ENCODE peak calls at places on chromosomes 16 and 17, in six cellular contexts. One of them, this sample, is unnamed.

GRCh38 chr17:30378191-30378796 is 433 bp upstream of the CPD start:
- DNase-seq in hepatocyte: peak; percentile 34
- DNase-seq in body of pancreas: peak; percentile 30
- DNase-seq in left ventricle myocardium inferior: peak; percentile 30
- DNase-seq in adrenal gland: peak; percentile 37
- DNase-seq in MM.1S: peak; percentile 33
- DNase-seq in this sample: no peak

GRCh38 chr16:70704586-70704985 is 18.7 kb upstream of the MTSS2 start:
- DNase-seq in left ventricle myocardium inferior: no peak
- DNase-seq in hepatocyte: no peak
- DNase-seq in adrenal gland: no peak
- DNase-seq in body of pancreas: no peak
- DNase-seq in MM.1S: no peak
- DNase-seq in this sample: no peak

GRCh38 chr16:1366712-1367299 is 15.1 kb downstream of the GNPTG start:
- DNase-seq in adrenal gland: no peak
- DNase-seq in left ventricle myocardium inferior: no peak
- DNase-seq in MM.1S: no peak
- DNase-seq in body of pancreas: no peak
- DNase-seq in hepatocyte: no peak
- DNase-seq in this sample: no peak

GRCh38 chr17:21119247-21119944 is 7.4 kb upstream of the DHRS7B start:
- DNase-seq in left ventricle myocardium inferior: peak; percentile 53
- DNase-seq in hepatocyte: peak; percentile 72
- DNase-seq in adrenal gland: peak; percentile 70
- DNase-seq in MM.1S: peak; percentile 73
- DNase-seq in body of pancreas: peak; percentile 76
- DNase-seq in this sample: peak; percentile 81

GRCh38 chr17:73956595-73957465 is 246.6 kb upstream of the RPL38 start:
- DNase-seq in MM.1S: peak; percentile 9
- DNase-seq in hepatocyte: peak; percentile 76
- DNase-seq in adrenal gland: peak; percentile 60
- DNase-seq in body of pancreas: peak; percentile 89
- DNase-seq in left ventricle myocardium inferior: peak; percentile 27
- DNase-seq in this sample: peak; percentile 62

GRCh38 chr17:35376245-35376644 is 2.8 kb upstream of the SLFN11 start:
- DNase-seq in MM.1S: no peak
- DNase-seq in left ventricle myocardium inferior: no peak
- DNase-seq in hepatocyte: no peak
- DNase-seq in body of pancreas: no peak
- DNase-seq in adrenal gland: no peak
- DNase-seq in this sample: no peak

GRCh38 chr16:26335236-26335809 is 643.6 kb downstream of the HS3ST4 start:
- DNase-seq in hepatocyte: no peak
- DNase-seq in body of pancreas: no peak
- DNase-seq in MM.1S: peak; percentile 14
- DNase-seq in left ventricle myocardium inferior: no peak
- DNase-seq in adrenal gland: no peak
- DNase-seq in this sample: no peak

GRCh38 chr16:46884513-46885293 is 541 bp downstream of the GPT2 start:
- DNase-seq in left ventricle myocardium inferior: no peak
- DNase-seq in body of pancreas: peak; percentile 81
- DNase-seq in adrenal gland: peak; percentile 28
- DNase-seq in hepatocyte: peak; percentile 45
- DNase-seq in MM.1S: peak; percentile 8
- DNase-seq in this sample: no peak

GRCh38 chr17:8019161-8019560 is 16.7 kb downstream of the GUCY2D start:
- DNase-seq in MM.1S: no peak
- DNase-seq in hepatocyte: no peak
- DNase-seq in left ventricle myocardium inferior: no peak
- DNase-seq in adrenal gland: no peak
- DNase-seq in body of pancreas: no peak
- DNase-seq in this sample: no peak

GRCh38 chr17:32792207-32792606 is 84.7 kb downstream of the MYO1D start:
- DNase-seq in MM.1S: no peak
- DNase-seq in body of pancreas: no peak
- DNase-seq in adrenal gland: no peak
- DNase-seq in left ventricle myocardium inferior: no peak
- DNase-seq in hepatocyte: no peak
- DNase-seq in this sample: no peak

GRCh38 chr16:27720731-27721547 is 171.0 kb downstream of the KATNIP start:
- DNase-seq in hepatocyte: no peak
- DNase-seq in body of pancreas: no peak
- DNase-seq in adrenal gland: no peak
- DNase-seq in MM.1S: no peak
- DNase-seq in left ventricle myocardium inferior: peak; percentile 44
- DNase-seq in this sample: no peak

GRCh38 chr17:79864617-79865250 is 25.5 kb upstream of the CBX4 start:
- DNase-seq in MM.1S: no peak
- DNase-seq in body of pancreas: no peak
- DNase-seq in left ventricle myocardium inferior: no peak
- DNase-seq in hepatocyte: no peak
- DNase-seq in adrenal gland: no peak
- DNase-seq in this sample: no peak

GRCh38 chr17:5701371-5701770 is 117.1 kb upstream of the NLRP1 start:
- DNase-seq in adrenal gland: peak; percentile 19
- DNase-seq in left ventricle myocardium inferior: no peak
- DNase-seq in body of pancreas: no peak
- DNase-seq in hepatocyte: no peak
- DNase-seq in MM.1S: no peak
- DNase-seq in this sample: no peak

GRCh38 chr16:52924162-52924561 is 128.5 kb downstream of the CHD9NB start:
- DNase-seq in adrenal gland: no peak
- DNase-seq in body of pancreas: no peak
- DNase-seq in hepatocyte: no peak
- DNase-seq in MM.1S: no peak
- DNase-seq in left ventricle myocardium inferior: no peak
- DNase-seq in this sample: no peak

GRCh38 chr17:5128905-5129535 is 13.2 kb downstream of the USP6 start:
- DNase-seq in body of pancreas: no peak
- DNase-seq in hepatocyte: no peak
- DNase-seq in left ventricle myocardium inferior: no peak
- DNase-seq in MM.1S: no peak
- DNase-seq in adrenal gland: no peak
- DNase-seq in this sample: no peak

GRCh38 chr17:57976594-57976993 is 11.5 kb downstream of the VEZF1 start:
- DNase-seq in adrenal gland: no peak
- DNase-seq in hepatocyte: no peak
- DNase-seq in left ventricle myocardium inferior: no peak
- DNase-seq in MM.1S: no peak
- DNase-seq in body of pancreas: no peak
- DNase-seq in this sample: no peak

GRCh38 chr17:71316498-71316897 is 804.3 kb upstream of the SOX9 start:
- DNase-seq in body of pancreas: no peak
- DNase-seq in left ventricle myocardium inferior: no peak
- DNase-seq in adrenal gland: no peak
- DNase-seq in hepatocyte: no peak
- DNase-seq in MM.1S: no peak
- DNase-seq in this sample: no peak

GRCh38 chr17:8016632-8017424 is 14.4 kb downstream of the GUCY2D start:
- DNase-seq in MM.1S: peak; percentile 27
- DNase-seq in hepatocyte: peak; percentile 82
- DNase-seq in adrenal gland: peak; percentile 56
- DNase-seq in body of pancreas: peak; percentile 72
- DNase-seq in left ventricle myocardium inferior: no peak
- DNase-seq in this sample: peak; percentile 72

GRCh38 chr16:79798416-79799053 is 198.0 kb upstream of the MAF start:
- DNase-seq in body of pancreas: no peak
- DNase-seq in MM.1S: peak; percentile 42
- DNase-seq in left ventricle myocardium inferior: no peak
- DNase-seq in adrenal gland: no peak
- DNase-seq in hepatocyte: no peak
- DNase-seq in this sample: no peak
- TF ChIP-seq CTCF in body of pancreas: no peak
- TF ChIP-seq CTCF in MM.1S: no peak
- TF ChIP-seq CTCF in left ventricle myocardium inferior: no peak
- TF ChIP-seq CTCF in adrenal gland: no peak
- TF ChIP-seq CTCF in hepatocyte: no peak
- TF ChIP-seq CTCF in this sample: no peak

GRCh38 chr17:28993645-28994426 is 12.0 kb downstream of the SEZ6 start:
- DNase-seq in left ventricle myocardium inferior: no peak
- DNase-seq in body of pancreas: no peak
- DNase-seq in adrenal gland: peak; percentile 28
- DNase-seq in hepatocyte: no peak
- DNase-seq in MM.1S: no peak
- DNase-seq in this sample: no peak

GRCh38 chr17:28999216-28999615 is 6.6 kb downstream of the SEZ6 start:
- DNase-seq in left ventricle myocardium inferior: no peak
- DNase-seq in MM.1S: no peak
- DNase-seq in adrenal gland: no peak
- DNase-seq in body of pancreas: no peak
- DNase-seq in hepatocyte: no peak
- DNase-seq in this sample: no peak

GRCh38 chr17:28997811-28998210 is 8.0 kb downstream of the SEZ6 start:
- DNase-seq in hepatocyte: no peak
- DNase-seq in MM.1S: no peak
- DNase-seq in left ventricle myocardium inferior: no peak
- DNase-seq in body of pancreas: no peak
- DNase-seq in adrenal gland: no peak
- DNase-seq in this sample: no peak

GRCh38 chr17:28993013-28993600 is 12.7 kb downstream of the SEZ6 start:
- DNase-seq in left ventricle myocardium inferior: no peak
- DNase-seq in body of pancreas: no peak
- DNase-seq in hepatocyte: no peak
- DNase-seq in adrenal gland: peak; percentile 75
- DNase-seq in MM.1S: no peak
- DNase-seq in this sample: no peak

GRCh38 chr17:28996554-28997096 is 9.2 kb downstream of the SEZ6 start:
- DNase-seq in left ventricle myocardium inferior: no peak
- DNase-seq in MM.1S: no peak
- DNase-seq in adrenal gland: no peak
- DNase-seq in hepatocyte: no peak
- DNase-seq in body of pancreas: no peak
- DNase-seq in this sample: no peak
- H3K27ac ChIP-seq in left ventricle myocardium inferior: no peak overlapping the region
- H3K27ac ChIP-seq in MM.1S: no peak overlapping the region
- H3K27ac ChIP-seq in adrenal gland: no peak overlapping the region
- H3K27ac ChIP-seq in hepatocyte: no peak overlapping the region
- H3K27ac ChIP-seq in body of pancreas: no peak overlapping the region
- H3K27ac ChIP-seq in this sample: no peak overlapping the region

GRCh38 chr17:82383411-82383810 is 11.8 kb downstream of the UTS2R start:
- DNase-seq in left ventricle myocardium inferior: no peak
- DNase-seq in MM.1S: no peak
- DNase-seq in hepatocyte: no peak
- DNase-seq in adrenal gland: no peak
- DNase-seq in body of pancreas: no peak
- DNase-seq in this sample: no peak

GRCh38 chr17:82377924-82378740 is 6.6 kb downstream of the UTS2R start:
- DNase-seq in body of pancreas: no peak
- DNase-seq in left ventricle myocardium inferior: no peak
- DNase-seq in adrenal gland: no peak
- DNase-seq in hepatocyte: no peak
- DNase-seq in MM.1S: no peak
- DNase-seq in this sample: no peak

GRCh38 chr17:82378741-82379021 is 7.1 kb downstream of the UTS2R start:
- DNase-seq in MM.1S: no peak
- DNase-seq in body of pancreas: no peak
- DNase-seq in left ventricle myocardium inferior: no peak
- DNase-seq in hepatocyte: no peak
- DNase-seq in adrenal gland: no peak
- DNase-seq in this sample: no peak

GRCh38 chr17:82382933-82383255 is 11.3 kb downstream of the UTS2R start:
- DNase-seq in body of pancreas: no peak
- DNase-seq in adrenal gland: no peak
- DNase-seq in left ventricle myocardium inferior: no peak
- DNase-seq in MM.1S: no peak
- DNase-seq in hepatocyte: no peak
- DNase-seq in this sample: no peak

DNA sequence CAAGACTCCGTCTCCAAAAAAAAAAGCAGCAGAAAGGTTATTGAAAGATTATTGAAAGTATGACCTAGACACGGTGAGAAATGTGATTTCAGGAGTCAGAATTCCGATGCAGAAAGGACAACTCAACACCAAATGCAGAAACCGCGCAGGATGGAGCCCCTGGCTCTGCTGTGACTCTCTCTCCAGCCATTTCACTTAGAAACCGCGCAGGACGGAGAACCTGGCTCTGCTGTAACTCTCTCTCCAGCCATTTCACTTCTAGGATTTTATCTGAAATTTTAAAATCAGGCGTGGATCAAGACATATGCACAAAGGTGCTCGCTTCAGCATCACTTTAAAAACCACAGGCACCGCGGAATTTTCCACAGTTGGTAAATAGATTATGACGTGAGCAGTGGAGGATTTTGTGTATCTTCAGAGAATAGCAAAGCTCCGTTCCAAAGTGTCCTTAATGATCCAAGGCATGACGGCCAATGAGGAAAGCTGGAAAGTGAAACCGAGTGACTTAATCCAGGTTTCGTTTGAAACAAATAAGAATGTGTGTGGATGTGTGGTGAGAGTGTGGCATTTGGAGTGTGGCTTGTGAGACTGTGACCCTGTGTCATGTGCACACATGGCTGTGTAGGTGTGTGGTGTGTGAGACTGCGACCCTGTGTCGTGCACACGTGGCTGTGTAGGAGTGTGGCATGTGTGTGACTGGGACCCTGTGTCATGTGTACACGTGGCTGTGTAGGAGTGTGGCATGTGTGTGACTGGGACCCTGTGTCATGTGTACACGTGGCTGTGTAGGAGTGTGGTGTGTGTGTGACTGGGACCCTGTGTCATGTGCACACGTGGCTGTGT is 9.5 kb downstream of the UTS2R start:
- DNase-seq in adrenal gland: no peak
- DNase-seq in body of pancreas: no peak
- DNase-seq in hepatocyte: no peak
- DNase-seq in MM.1S: no peak
- DNase-seq in left ventricle myocardium inferior: no peak
- DNase-seq in this sample: no peak
- H3K4me3 ChIP-seq in adrenal gland: no peak overlapping the region
- H3K4me3 ChIP-seq in body of pancreas: no peak overlapping the region
- H3K4me3 ChIP-seq in hepatocyte: no peak overlapping the region
- H3K4me3 ChIP-seq in MM.1S: no peak overlapping the region
- H3K4me3 ChIP-seq in left ventricle myocardium inferior: no peak overlapping the region
- H3K4me3 ChIP-seq in this sample: no peak overlapping the region

DNA sequence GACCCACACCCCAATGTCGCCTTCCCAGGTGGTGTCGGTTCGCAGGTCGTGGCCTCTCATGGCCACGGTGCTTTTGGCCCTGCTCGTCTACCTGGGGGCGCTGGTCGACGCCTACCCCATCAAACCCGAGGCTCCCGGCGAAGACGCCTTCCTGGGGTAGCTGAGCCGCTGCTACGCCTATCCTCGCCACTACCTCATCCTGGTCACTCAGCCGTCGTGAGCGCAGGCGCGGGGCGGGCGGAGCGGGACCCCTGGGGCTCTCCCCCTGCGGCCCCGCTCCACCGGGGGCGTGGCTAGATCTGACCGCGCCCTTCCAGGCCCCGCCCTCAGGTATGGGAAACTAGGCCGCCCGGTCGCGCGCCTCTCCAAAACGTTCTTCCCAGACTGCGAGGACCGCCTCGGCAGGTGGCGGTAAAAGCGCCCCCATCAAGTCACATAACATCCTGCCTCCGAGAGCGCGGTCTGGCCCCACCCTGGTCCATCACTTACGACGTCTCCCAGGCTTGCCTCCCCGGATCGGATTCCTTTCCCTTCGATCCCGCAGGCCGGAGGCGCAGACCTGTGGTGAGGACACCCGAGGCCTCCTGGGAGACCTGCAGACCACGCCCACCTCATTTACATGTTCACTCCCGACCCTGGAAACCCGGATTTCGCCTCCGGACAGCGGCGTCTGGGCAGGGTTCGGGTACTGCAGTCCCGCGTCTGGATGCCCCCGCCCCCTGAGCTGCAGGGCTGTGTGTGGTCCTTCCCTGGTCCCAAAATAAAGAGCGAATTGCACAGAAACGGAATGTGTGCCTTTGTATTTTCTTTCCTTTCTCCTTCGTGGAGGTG is 91.5 kb upstream of the TMEM97 start:
- DNase-seq in adrenal gland: peak; percentile 93
- DNase-seq in hepatocyte: peak; percentile 93
- DNase-seq in MM.1S: no peak
- DNase-seq in body of pancreas: peak; percentile 97
- DNase-seq in left ventricle myocardium inferior: no peak
- DNase-seq in this sample: no peak
- TF ChIP-seq CTCF in adrenal gland: peak; percentile 23
- TF ChIP-seq CTCF in hepatocyte: no peak
- TF ChIP-seq CTCF in MM.1S: no peak
- TF ChIP-seq CTCF in body of pancreas: peak; percentile 28
- TF ChIP-seq CTCF in left ventricle myocardium inferior: no peak
- TF ChIP-seq CTCF in this sample: no peak

This sample was measured in coronary artery.